ENCODE peak calls at places on chromosome 21, in seven cellular contexts. K is HT1080, G is stromal cell of bone marrow, W is amniotic stem cell, L is adipocyte, H is GM23248, Q is B cell. N is an unnamed sample.

GRCh38 chr21:35423694-35424093 is 374.6 kb upstream of the RUNX1 start:
- DNase-seq in W (no peak), L (no peak), G (peak; percentile 87), K (no peak), H (peak; percentile 80), Q (no peak), N (no peak)

GRCh38 chr21:43603641-43604504 is 55.4 kb downstream of the HSF2BP start:
- DNase-seq in L (peak; percentile 41), W (no peak), K (peak; percentile 53), G (peak; percentile 63), H (peak; percentile 58), Q (no peak), N (no peak)

GRCh38 chr21:26715878-26716506 is 129.2 kb downstream of the ADAMTS1 start:
- DNase-seq in L (peak; percentile 83), H (peak; percentile 73), Q (peak; percentile 31), G (peak; percentile 26), W (peak; percentile 27), K (peak; percentile 48), N (no peak)

GRCh38 chr21:32278068-32278467 is 781 bp downstream of the MIS18A start:
- DNase-seq in W (no peak), K (no peak), L (peak; percentile 20), G (no peak), H (peak; percentile 51), Q (no peak), N (no peak)

GRCh38 chr21:20004353-20004752 is 993.9 kb upstream of the NCAM2 start:
- DNase-seq in K (peak; percentile 57), G (no peak), Q (no peak), L (no peak), H (no peak), W (no peak), N (no peak)

GRCh38 chr21:42219606-42220137 is 732 bp downstream of the ABCG1 start:
- DNase-seq in G (no peak), W (no peak), H (peak; percentile 28), Q (peak; percentile 61), K (no peak), L (no peak), N (no peak)

GRCh38 chr21:43276811-43277210 is 108.0 kb downstream of the CRYAA start:
- DNase-seq in L (no peak), Q (no peak), W (no peak), K (no peak), H (no peak), G (no peak), N (no peak)

GRCh38 chr21:25895565-25896205 is 160.9 kb downstream of the GABPA start:
- DNase-seq in G (no peak), Q (peak; percentile 44), W (peak; percentile 10), H (peak; percentile 79), L (peak; percentile 55), K (no peak), N (no peak)

GRCh38 chr21:40902299-40902698 is 55.3 kb upstream of the DSCAM start:
- DNase-seq in Q (no peak), G (no peak), H (no peak), L (no peak), K (no peak), W (no peak), N (no peak)

GRCh38 chr21:46023126-46023985 is 41.8 kb downstream of the COL6A1 start:
- DNase-seq in L (no peak), K (no peak), Q (no peak), H (no peak), G (no peak), W (no peak), N (no peak)

GRCh38 chr21:46250146-46250725 is 21.7 kb upstream of the LSS start:
- DNase-seq in L (no peak), Q (no peak), G (no peak), W (no peak), K (no peak), H (no peak), N (no peak)

GRCh38 chr21:29638138-29638537 is 301.7 kb downstream of the GRIK1 start:
- DNase-seq in Q (peak; percentile 8), W (no peak), K (no peak), L (no peak), H (no peak), G (no peak), N (no peak)